ENCODE peak calls at places on chromosomes 13 and 19, in five cellular contexts. T is H1, I is GM12878, C is HepG2, W is K562. N is an unnamed sample.
A peak's percentile ranks its signal among the peaks of the same experiment; 100 is the strongest.

GRCh38 chr19:49685845-49686332 is 3.5 kb upstream of the ADM5 start:
- DNase-seq in W (no peak), C (no peak), I (no peak), T (no peak), N (no peak)

GRCh38 chr13:112885782-112886268 is 83.2 kb upstream of the MCF2L start:
- DNase-seq in T (peak; percentile 84), C (peak; percentile 71), I (no peak), W (peak; percentile 50), N (peak; percentile 37)

GRCh38 chr19:39602224-39602623 is at the start of gene LGALS13:
- DNase-seq in C (no peak), W (no peak), I (no peak), T (no peak), N (no peak)

GRCh38 chr13:106383791-106384190 is 151.7 kb downstream of the EFNB2 start:
- DNase-seq in T (no peak), I (no peak), W (no peak), C (no peak), N (no peak)

GRCh38 chr19:55160128-55160985 is 2.8 kb upstream of the TNNI3 start:
- DNase-seq in T (peak; percentile 100), I (peak; percentile 32), C (peak; percentile 81), W (peak; percentile 92), N (peak; percentile 92)

GRCh38 chr13:39106216-39106995 is 68.2 kb downstream of the NHLRC3 start:
- DNase-seq in W (no peak), T (no peak), I (no peak), C (peak; percentile 4), N (no peak)

GRCh38 chr13:83984793-83985192 is 102.5 kb upstream of the SLITRK1 start:
- DNase-seq in C (no peak), T (no peak), W (no peak), I (no peak), N (no peak)

GRCh38 chr13:108915634-108916497 is 286.5 kb downstream of the MYO16 start:
- DNase-seq in C (peak; percentile 91), T (no peak), W (peak; percentile 51), I (peak; percentile 52), N (peak; percentile 91)

GRCh38 chr19:58351996-58352755 is 1.1 kb downstream of the A1BG start:
- DNase-seq in T (no peak), C (no peak), I (no peak), W (no peak), N (no peak)

GRCh38 chr19:58351558-58351878 is 1.8 kb downstream of the A1BG start:
- DNase-seq in I (no peak), W (no peak), T (no peak), C (no peak), N (no peak)

GRCh38 chr19:58350871-58351557 is 2.3 kb downstream of the A1BG start:
- DNase-seq in T (no peak), I (no peak), C (no peak), W (no peak), N (no peak)

GRCh38 chr19:58349590-58349989 is 3.7 kb downstream of the A1BG start:
- DNase-seq in C (no peak), W (no peak), T (no peak), I (no peak), N (no peak)

GRCh38 chr19:58350001-58350801 is 3.1 kb downstream of the A1BG start:
- DNase-seq in C (no peak), I (no peak), T (no peak), W (no peak), N (no peak)
- TF ChIP-seq ATF3 in C (no peak), I (no peak), T (no peak), W (no peak), N (no peak)

DNA sequence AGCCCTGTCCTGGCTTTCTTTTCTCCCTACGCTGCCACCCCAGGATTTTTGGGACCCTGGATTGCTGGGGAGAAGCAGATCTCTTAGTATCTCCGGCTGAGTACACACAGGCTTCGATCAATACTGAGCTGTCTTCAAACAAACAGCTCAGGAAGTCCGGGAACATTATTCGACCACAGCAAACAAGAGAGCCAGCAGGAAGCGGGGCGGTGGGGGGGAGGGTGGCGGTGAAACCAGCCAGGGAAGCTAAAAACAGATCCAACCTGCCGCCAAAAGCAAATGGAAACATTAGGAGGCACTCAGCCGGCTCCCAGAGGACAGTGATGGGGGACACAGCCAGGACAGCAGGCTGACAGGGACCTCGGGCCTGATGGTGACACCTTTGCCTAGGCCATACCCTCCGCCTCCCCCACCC is 12.2 kb upstream of the BCAM start:
- DNase-seq in T (no peak), I (no peak), W (no peak), C (peak; percentile 96), N (no peak)
- TF ChIP-seq JUND in T (no peak), I (no peak), W (no peak), C (peak; percentile 43), N (no peak)

DNA sequence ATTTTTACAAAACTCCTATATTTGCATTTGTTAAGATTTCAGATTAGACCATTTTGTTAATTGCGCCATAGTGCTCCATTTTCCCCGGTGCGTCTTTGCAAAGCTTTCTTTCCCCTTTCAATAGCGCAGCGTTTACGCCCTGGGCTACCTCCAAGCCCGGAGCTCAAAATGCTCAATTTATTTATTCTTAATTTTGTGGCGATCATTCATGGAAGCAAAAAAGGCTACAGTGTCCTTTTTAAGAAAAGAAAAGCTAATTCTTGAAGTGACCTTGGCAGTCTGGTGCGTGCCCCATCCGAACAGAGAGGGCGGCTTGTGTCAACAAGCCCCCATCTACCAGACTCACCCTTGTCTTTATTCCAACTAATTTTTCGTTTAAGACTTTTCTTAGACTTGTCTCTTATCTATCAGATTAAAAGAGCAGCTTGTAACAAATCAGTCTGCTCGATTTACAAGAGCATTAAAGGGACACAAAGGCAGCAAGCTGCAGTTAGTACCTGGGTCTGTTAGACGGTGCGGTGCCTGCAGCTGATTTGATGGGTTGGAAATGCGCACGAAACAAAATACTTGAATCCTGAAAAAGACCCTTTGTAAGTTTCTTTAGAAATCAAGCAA is 30.1 kb downstream of the GSX1 start:
- DNase-seq in C (no peak), I (no peak), T (no peak), W (no peak), N (no peak)
- TF ChIP-seq ATF3 in C (no peak), I (no peak), T (no peak), W (no peak), N (no peak)

DNA sequence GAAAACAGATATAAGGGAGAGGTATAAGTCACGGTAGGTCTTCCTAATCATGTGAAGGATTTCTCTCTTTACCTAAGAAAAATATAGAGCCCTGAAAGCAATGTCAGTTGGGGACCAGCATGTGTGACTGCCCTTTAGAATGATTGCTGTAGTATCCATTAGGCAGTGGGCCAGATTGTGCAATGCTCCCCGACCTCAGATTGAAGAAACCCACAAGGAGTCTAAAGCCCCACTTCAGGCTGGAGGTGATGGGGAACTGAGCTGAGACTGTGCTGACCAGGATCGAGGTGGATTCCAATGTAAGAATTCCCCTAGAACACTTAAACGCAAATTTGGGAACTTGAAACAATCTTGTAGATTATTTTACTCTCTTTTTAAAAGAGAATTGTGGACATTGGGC is 614.4 kb downstream of the LIG4 start:
- DNase-seq in T (no peak), C (no peak), W (no peak), I (no peak), N (no peak)
- TF ChIP-seq JUND in T (no peak), C (no peak), W (no peak), I (no peak), N (no peak)

GRCh38 chr19:2064395-2064787 is 13.3 kb upstream of the MKNK2 start:
- DNase-seq in I (no peak), W (no peak), T (no peak), C (no peak), N (no peak)
- TF ChIP-seq ATF3 in I (no peak), W (no peak), T (no peak), C (no peak), N (no peak)

GRCh38 chr13:27970382-27971235 is 1.5 kb upstream of the CDX2 start:
- DNase-seq in I (no peak), W (no peak), C (no peak), T (no peak), N (no peak)
- TF ChIP-seq JUND in I (no peak), W (no peak), C (no peak), T (no peak), N (no peak)